ENCODE peak calls at places on chromosomes 1 and 21, in four cellular contexts. One of them, this sample, is unnamed.

GRCh38 chr1:91751281-91751680 is 134.7 kb downstream of the TGFBR3 start:
- DNase-seq in left ventricle myocardium inferior: peak; percentile 38
- DNase-seq in CD8-positive, alpha-beta memory T cell: no peak
- DNase-seq in CD8-positive, alpha-beta T cell: no peak
- DNase-seq in this sample: no peak

GRCh38 chr1:167432780-167433179 is 85.5 kb downstream of the CD247 start:
- DNase-seq in left ventricle myocardium inferior: no peak
- DNase-seq in CD8-positive, alpha-beta memory T cell: no peak
- DNase-seq in CD8-positive, alpha-beta T cell: no peak
- DNase-seq in this sample: no peak

GRCh38 chr1:43671193-43671592 is 21.2 kb downstream of the KDM4A start:
- DNase-seq in left ventricle myocardium inferior: peak; percentile 20
- DNase-seq in CD8-positive, alpha-beta memory T cell: no peak
- DNase-seq in CD8-positive, alpha-beta T cell: no peak
- DNase-seq in this sample: no peak

GRCh38 chr1:28927442-28928305 is 13.3 kb downstream of the EPB41 start:
- DNase-seq in left ventricle myocardium inferior: no peak
- DNase-seq in CD8-positive, alpha-beta memory T cell: no peak
- DNase-seq in CD8-positive, alpha-beta T cell: no peak
- DNase-seq in this sample: no peak

GRCh38 chr21:45809421-45809820 is 165.9 kb downstream of the PCBP3 start:
- DNase-seq in left ventricle myocardium inferior: no peak
- DNase-seq in CD8-positive, alpha-beta memory T cell: no peak
- DNase-seq in CD8-positive, alpha-beta T cell: no peak
- DNase-seq in this sample: no peak

GRCh38 chr1:167517535-167518330 is 596 bp downstream of the CD247 start:
- DNase-seq in left ventricle myocardium inferior: no peak
- DNase-seq in CD8-positive, alpha-beta memory T cell: peak; percentile 72
- DNase-seq in CD8-positive, alpha-beta T cell: peak; percentile 74
- DNase-seq in this sample: no peak

GRCh38 chr1:8817413-8818324 is at the start of gene RERE:
- DNase-seq in left ventricle myocardium inferior: peak; percentile 94
- DNase-seq in CD8-positive, alpha-beta memory T cell: peak; percentile 94
- DNase-seq in CD8-positive, alpha-beta T cell: peak; percentile 95
- DNase-seq in this sample: peak; percentile 97

GRCh38 chr1:25757151-25757845 is 42.7 kb upstream of the SELENON start:
- DNase-seq in left ventricle myocardium inferior: no peak
- DNase-seq in CD8-positive, alpha-beta memory T cell: no peak
- DNase-seq in CD8-positive, alpha-beta T cell: no peak
- DNase-seq in this sample: no peak

GRCh38 chr1:1283821-1284220 is 3.6 kb downstream of the SCNN1D start:
- DNase-seq in left ventricle myocardium inferior: no peak
- DNase-seq in CD8-positive, alpha-beta memory T cell: no peak
- DNase-seq in CD8-positive, alpha-beta T cell: no peak
- DNase-seq in this sample: no peak

GRCh38 chr1:71650126-71650525 is 569.3 kb upstream of the ZRANB2 start:
- DNase-seq in left ventricle myocardium inferior: no peak
- DNase-seq in CD8-positive, alpha-beta memory T cell: no peak
- DNase-seq in CD8-positive, alpha-beta T cell: no peak
- DNase-seq in this sample: no peak

GRCh38 chr1:56509713-56510641 is 69.4 kb downstream of the PLPP3 start:
- DNase-seq in left ventricle myocardium inferior: peak; percentile 19
- DNase-seq in CD8-positive, alpha-beta memory T cell: no peak
- DNase-seq in CD8-positive, alpha-beta T cell: no peak
- DNase-seq in this sample: no peak

GRCh38 chr1:205980182-205980830 is 22.9 kb downstream of the RAB7B start:
- DNase-seq in left ventricle myocardium inferior: no peak
- DNase-seq in CD8-positive, alpha-beta memory T cell: no peak
- DNase-seq in CD8-positive, alpha-beta T cell: no peak
- DNase-seq in this sample: no peak

GRCh38 chr1:26694597-26695416 is 1.0 kb upstream of the ARID1A start:
- DNase-seq in left ventricle myocardium inferior: no peak
- DNase-seq in CD8-positive, alpha-beta memory T cell: no peak
- DNase-seq in CD8-positive, alpha-beta T cell: no peak
- DNase-seq in this sample: no peak

GRCh38 chr1:4796161-4796998 is 142.0 kb downstream of the AJAP1 start:
- DNase-seq in left ventricle myocardium inferior: no peak
- DNase-seq in CD8-positive, alpha-beta memory T cell: no peak
- DNase-seq in CD8-positive, alpha-beta T cell: no peak
- DNase-seq in this sample: no peak
- H3K27me3 ChIP-seq in left ventricle myocardium inferior: peaks cover 78% of the 10 kb centered on the region
- H3K27me3 ChIP-seq in CD8-positive, alpha-beta memory T cell: no peaks in the 10 kb centered on the region
- H3K27me3 ChIP-seq in CD8-positive, alpha-beta T cell: no peaks in the 10 kb centered on the region
- H3K27me3 ChIP-seq in this sample: no peaks in the 10 kb centered on the region

GRCh38 chr1:119874186-119874585 is 22.1 kb downstream of the ADAM30 start:
- DNase-seq in left ventricle myocardium inferior: no peak
- DNase-seq in CD8-positive, alpha-beta memory T cell: no peak
- DNase-seq in CD8-positive, alpha-beta T cell: no peak
- DNase-seq in this sample: no peak
- H3K27me3 ChIP-seq in left ventricle myocardium inferior: peaks cover 8% of the 10 kb centered on the region
- H3K27me3 ChIP-seq in CD8-positive, alpha-beta memory T cell: no peaks in the 10 kb centered on the region
- H3K27me3 ChIP-seq in CD8-positive, alpha-beta T cell: no peaks in the 10 kb centered on the region
- H3K27me3 ChIP-seq in this sample: no peaks in the 10 kb centered on the region

GRCh38 chr1:30475966-30476365 is 247.4 kb downstream of the MATN1 start:
- DNase-seq in left ventricle myocardium inferior: no peak
- DNase-seq in CD8-positive, alpha-beta memory T cell: no peak
- DNase-seq in CD8-positive, alpha-beta T cell: no peak
- DNase-seq in this sample: no peak

GRCh38 chr1:30476911-30477459 is 246.4 kb downstream of the MATN1 start:
- DNase-seq in left ventricle myocardium inferior: no peak
- DNase-seq in CD8-positive, alpha-beta memory T cell: no peak
- DNase-seq in CD8-positive, alpha-beta T cell: no peak
- DNase-seq in this sample: no peak

GRCh38 chr1:30475201-30475600 is 248.2 kb downstream of the MATN1 start:
- DNase-seq in left ventricle myocardium inferior: no peak
- DNase-seq in CD8-positive, alpha-beta memory T cell: no peak
- DNase-seq in CD8-positive, alpha-beta T cell: no peak
- DNase-seq in this sample: no peak

GRCh38 chr1:30477588-30477987 is 245.8 kb downstream of the MATN1 start:
- DNase-seq in left ventricle myocardium inferior: no peak
- DNase-seq in CD8-positive, alpha-beta memory T cell: no peak
- DNase-seq in CD8-positive, alpha-beta T cell: no peak
- DNase-seq in this sample: no peak

GRCh38 chr1:30476476-30476875 is 246.9 kb downstream of the MATN1 start:
- DNase-seq in left ventricle myocardium inferior: no peak
- DNase-seq in CD8-positive, alpha-beta memory T cell: no peak
- DNase-seq in CD8-positive, alpha-beta T cell: no peak
- DNase-seq in this sample: no peak
- H3K27me3 ChIP-seq in left ventricle myocardium inferior: peaks cover 11% of the 10 kb centered on the region
- H3K27me3 ChIP-seq in CD8-positive, alpha-beta memory T cell: no peaks in the 10 kb centered on the region
- H3K27me3 ChIP-seq in CD8-positive, alpha-beta T cell: no peaks in the 10 kb centered on the region
- H3K27me3 ChIP-seq in this sample: no peaks in the 10 kb centered on the region

DNA sequence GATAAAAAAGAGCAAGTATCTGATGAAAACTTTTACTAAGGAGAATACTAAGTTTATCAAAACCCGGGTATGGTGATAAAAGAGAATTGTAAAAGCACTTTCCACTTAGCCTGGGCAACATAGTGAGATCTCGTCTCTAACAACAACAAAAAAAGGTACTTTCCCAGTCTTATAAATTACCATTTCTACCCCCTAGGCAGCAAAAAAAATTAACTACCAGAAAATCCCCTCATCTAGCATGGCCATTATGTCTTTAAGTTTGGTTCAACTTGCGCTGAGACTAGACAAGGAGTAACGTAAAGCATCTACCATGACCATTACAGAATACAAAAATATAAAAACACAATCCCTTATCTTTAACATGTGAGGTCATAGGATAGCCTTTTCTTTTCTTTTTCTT is 78.6 kb upstream of the SLFNL1 start:
- DNase-seq in left ventricle myocardium inferior: no peak
- DNase-seq in CD8-positive, alpha-beta memory T cell: no peak
- DNase-seq in CD8-positive, alpha-beta T cell: no peak
- DNase-seq in this sample: no peak
- H3K27me3 ChIP-seq in left ventricle myocardium inferior: no peaks in the 10 kb centered on the region
- H3K27me3 ChIP-seq in CD8-positive, alpha-beta memory T cell: no peaks in the 10 kb centered on the region
- H3K27me3 ChIP-seq in CD8-positive, alpha-beta T cell: no peaks in the 10 kb centered on the region
- H3K27me3 ChIP-seq in this sample: no peaks in the 10 kb centered on the region

GRCh38 chr1:229407206-229408026 is 26.5 kb downstream of the ACTA1 start:
- DNase-seq in left ventricle myocardium inferior: no peak
- DNase-seq in CD8-positive, alpha-beta memory T cell: no peak
- DNase-seq in CD8-positive, alpha-beta T cell: no peak
- DNase-seq in this sample: no peak
- H3K27me3 ChIP-seq in left ventricle myocardium inferior: peaks cover 89% of the 10 kb centered on the region
- H3K27me3 ChIP-seq in CD8-positive, alpha-beta memory T cell: peaks cover 29% of the 10 kb centered on the region
- H3K27me3 ChIP-seq in CD8-positive, alpha-beta T cell: peaks cover 5% of the 10 kb centered on the region
- H3K27me3 ChIP-seq in this sample: no peaks in the 10 kb centered on the region

DNA sequence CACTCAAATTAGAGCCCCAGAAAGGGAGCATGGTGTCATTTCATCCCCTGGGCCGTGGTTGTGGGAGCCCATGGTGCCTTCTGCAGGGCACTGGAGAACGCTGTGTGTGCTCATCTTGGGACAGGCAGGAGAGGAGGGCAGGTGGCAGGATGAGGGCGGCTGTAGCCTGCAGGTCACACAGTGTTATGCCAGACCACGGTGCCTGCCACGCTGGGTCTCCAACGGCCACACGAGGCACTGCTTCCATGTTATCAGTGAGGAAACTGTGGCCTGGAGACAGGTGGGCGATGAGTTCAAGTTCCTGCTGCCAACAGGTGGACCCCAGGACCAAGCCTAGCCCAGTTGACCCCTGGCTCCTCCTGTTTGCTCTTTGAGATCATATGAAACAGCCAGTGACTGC is 21.0 kb downstream of the ABCG1 start:
- DNase-seq in left ventricle myocardium inferior: peak; percentile 2
- DNase-seq in CD8-positive, alpha-beta memory T cell: no peak
- DNase-seq in CD8-positive, alpha-beta T cell: no peak
- DNase-seq in this sample: no peak
- H3K27me3 ChIP-seq in left ventricle myocardium inferior: no peaks in the 10 kb centered on the region
- H3K27me3 ChIP-seq in CD8-positive, alpha-beta memory T cell: no peaks in the 10 kb centered on the region
- H3K27me3 ChIP-seq in CD8-positive, alpha-beta T cell: no peaks in the 10 kb centered on the region
- H3K27me3 ChIP-seq in this sample: no peaks in the 10 kb centered on the region

GRCh38 chr1:4045397-4046010 is 145.4 kb upstream of the C1orf174 start:
- DNase-seq in left ventricle myocardium inferior: no peak
- DNase-seq in CD8-positive, alpha-beta memory T cell: no peak
- DNase-seq in CD8-positive, alpha-beta T cell: no peak
- DNase-seq in this sample: no peak
- H3K27me3 ChIP-seq in left ventricle myocardium inferior: peaks cover 56% of the 10 kb centered on the region
- H3K27me3 ChIP-seq in CD8-positive, alpha-beta memory T cell: no peaks in the 10 kb centered on the region
- H3K27me3 ChIP-seq in CD8-positive, alpha-beta T cell: no peaks in the 10 kb centered on the region
- H3K27me3 ChIP-seq in this sample: no peaks in the 10 kb centered on the region

DNA sequence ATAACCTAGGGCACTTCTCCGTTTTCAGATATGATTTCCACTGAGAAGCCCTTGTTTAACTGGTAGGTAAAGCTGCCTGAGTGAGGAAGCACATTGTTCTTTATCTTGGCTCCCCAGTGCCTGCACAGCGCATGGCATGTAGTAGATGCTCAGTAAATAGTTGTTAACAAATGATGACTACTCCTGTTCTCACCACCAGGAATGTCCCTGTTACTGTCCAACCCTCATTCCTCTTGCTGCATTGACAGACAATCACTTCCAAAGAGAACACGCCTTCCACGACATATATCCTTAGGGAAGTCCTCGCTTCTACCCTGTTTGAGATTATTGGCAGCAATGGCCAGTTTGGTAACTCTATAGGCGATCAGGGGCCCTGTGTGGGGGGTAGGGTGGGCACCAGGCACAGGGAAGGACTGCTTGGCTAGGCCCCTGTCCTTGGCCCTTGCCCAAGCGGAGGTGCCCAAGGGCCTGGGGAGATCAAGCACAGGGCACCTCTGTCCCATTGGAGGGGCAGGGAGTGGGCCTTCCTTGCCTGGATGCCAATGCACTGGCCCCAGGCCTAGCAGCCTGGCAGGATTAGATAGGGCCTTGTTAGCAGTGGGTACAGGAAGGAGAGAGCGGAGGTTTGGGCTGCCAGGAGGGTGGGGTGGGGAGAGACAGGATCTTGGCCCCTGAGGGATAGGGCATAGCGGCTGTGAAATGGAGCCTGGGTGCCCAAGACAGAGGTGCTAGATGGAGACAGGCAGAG is 10.2 kb downstream of the NES start:
- DNase-seq in left ventricle myocardium inferior: no peak
- DNase-seq in CD8-positive, alpha-beta memory T cell: no peak
- DNase-seq in CD8-positive, alpha-beta T cell: no peak
- DNase-seq in this sample: peak; percentile 27
- H3K27me3 ChIP-seq in left ventricle myocardium inferior: no peaks in the 10 kb centered on the region
- H3K27me3 ChIP-seq in CD8-positive, alpha-beta memory T cell: no peaks in the 10 kb centered on the region
- H3K27me3 ChIP-seq in CD8-positive, alpha-beta T cell: no peaks in the 10 kb centered on the region
- H3K27me3 ChIP-seq in this sample: no peaks in the 10 kb centered on the region

DNA sequence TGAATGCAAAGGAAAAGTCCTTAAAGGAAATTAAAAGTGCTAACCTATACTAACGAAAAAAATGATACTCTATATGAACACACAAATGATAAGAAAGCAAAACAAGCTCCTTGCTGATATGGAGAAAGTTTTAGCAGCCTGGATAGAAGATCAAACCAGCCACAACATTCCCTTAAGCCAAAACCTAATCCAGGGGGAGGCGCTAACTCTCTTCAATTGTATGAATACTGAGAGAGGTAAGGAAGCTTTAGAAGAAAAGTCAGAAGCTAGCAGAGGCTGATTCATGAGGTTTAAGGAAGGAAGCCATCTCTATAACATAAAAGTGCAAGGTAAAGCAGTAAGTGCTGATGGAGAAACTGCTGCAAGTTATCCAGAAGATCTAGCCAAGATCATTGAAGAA is 3.4 kb downstream of the KRTAP23-1 start:
- DNase-seq in left ventricle myocardium inferior: no peak
- DNase-seq in CD8-positive, alpha-beta memory T cell: no peak
- DNase-seq in CD8-positive, alpha-beta T cell: no peak
- DNase-seq in this sample: no peak
- H3K27me3 ChIP-seq in left ventricle myocardium inferior: no peaks in the 10 kb centered on the region
- H3K27me3 ChIP-seq in CD8-positive, alpha-beta memory T cell: no peaks in the 10 kb centered on the region
- H3K27me3 ChIP-seq in CD8-positive, alpha-beta T cell: no peaks in the 10 kb centered on the region
- H3K27me3 ChIP-seq in this sample: no peaks in the 10 kb centered on the region